ENCODE peak calls at places on chromosomes 2 and 18, in five cellular contexts. J is CD8-positive, alpha-beta T cell; E is fibroblast of lung; A is neuronal stem cell; Q is neural progenitor cell. W is an unnamed sample.

GRCh38 chr2:238595750-238596570 is 169.2 kb downstream of the ASB1 start:
- DNase-seq in Q (peak), E (no peak), A (no peak), J (no peak), W (no peak)

GRCh38 chr2:203591642-203592041 is 56.5 kb upstream of the RAPH1 start:
- DNase-seq in A (no peak), J (no peak), Q (no peak), E (peak), W (no peak)

GRCh38 chr2:127526940-127527804 is 883 bp upstream of the IWS1 start:
- DNase-seq in J (no peak), Q (peak), A (peak), E (no peak), W (peak)

GRCh38 chr2:160247295-160247694 is 47.2 kb upstream of the ITGB6 start:
- DNase-seq in A (no peak), E (peak), J (no peak), Q (no peak), W (no peak)

GRCh38 chr18:21315741-21316187 is 73.7 kb downstream of the GREB1L start:
- DNase-seq in J (no peak), Q (peak), E (peak), A (no peak), W (no peak)

GRCh38 chr2:126751477-126751876 is 95.5 kb downstream of the GYPC start:
- DNase-seq in J (no peak), A (no peak), Q (no peak), E (no peak), W (no peak)

GRCh38 chr2:71934320-71934593 is 213.4 kb downstream of the CYP26B1 start:
- DNase-seq in Q (no peak), A (no peak), E (no peak), J (peak), W (no peak)

GRCh38 chr2:63195310-63195709 is 144.7 kb downstream of the OTX1 start:
- DNase-seq in A (no peak), J (no peak), E (no peak), Q (no peak), W (no peak)

GRCh38 chr2:189147361-189147760 is 32.2 kb downstream of the COL5A2 start:
- DNase-seq in E (peak), Q (no peak), A (no peak), J (no peak), W (no peak)

GRCh38 chr2:18440141-18440605 is 120.3 kb downstream of the RDH14 start:
- DNase-seq in A (no peak), Q (no peak), E (peak), J (no peak), W (no peak)

GRCh38 chr18:48962857-48963554 is 12.2 kb upstream of the SMAD7 start:
- DNase-seq in Q (no peak), A (no peak), E (peak), J (no peak), W (no peak)
- H3K27ac ChIP-seq in Q (no peak), A (no peak), E (no peak), J (no peak), W (no peak)

DNA sequence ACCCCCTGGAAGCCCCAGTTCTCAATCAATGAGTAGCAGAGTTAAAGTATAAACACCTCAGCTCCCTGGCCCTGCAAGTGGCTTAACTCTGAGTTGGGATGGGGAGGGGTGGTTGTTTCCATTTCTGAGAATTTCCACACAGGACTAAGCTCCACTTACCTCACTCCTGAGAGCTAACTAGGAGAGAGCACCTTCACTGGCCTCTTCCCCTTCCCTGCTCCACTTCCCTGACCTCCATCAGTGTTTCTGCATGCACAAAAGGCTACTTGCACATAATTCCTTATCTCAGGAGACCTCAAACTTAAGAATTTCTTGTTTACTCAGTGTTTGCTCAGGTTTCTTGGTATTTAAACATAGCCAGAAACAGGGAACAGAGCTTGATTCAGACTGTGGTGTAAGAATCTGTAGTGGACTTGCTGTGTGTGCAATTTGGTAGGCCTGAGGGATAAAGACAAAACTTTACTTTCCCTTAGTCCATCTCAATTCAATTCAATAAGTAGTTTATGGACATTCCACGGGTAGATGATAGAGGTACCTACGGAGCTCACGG is 97.2 kb downstream of the PID1 start:
- DNase-seq in A (no peak), J (no peak), E (no peak), Q (no peak), W (no peak)
- H3K27ac ChIP-seq in A (no peak), J (no peak), E (no peak), Q (no peak), W (no peak)

GRCh38 chr2:37795938-37796337 is 124.5 kb upstream of the CDC42EP3 start:
- DNase-seq in J (no peak), E (peak), Q (no peak), A (no peak), W (no peak)
- H3K27ac ChIP-seq in J (no peak), E (no peak), Q (no peak), A (no peak), W (no peak)

DNA sequence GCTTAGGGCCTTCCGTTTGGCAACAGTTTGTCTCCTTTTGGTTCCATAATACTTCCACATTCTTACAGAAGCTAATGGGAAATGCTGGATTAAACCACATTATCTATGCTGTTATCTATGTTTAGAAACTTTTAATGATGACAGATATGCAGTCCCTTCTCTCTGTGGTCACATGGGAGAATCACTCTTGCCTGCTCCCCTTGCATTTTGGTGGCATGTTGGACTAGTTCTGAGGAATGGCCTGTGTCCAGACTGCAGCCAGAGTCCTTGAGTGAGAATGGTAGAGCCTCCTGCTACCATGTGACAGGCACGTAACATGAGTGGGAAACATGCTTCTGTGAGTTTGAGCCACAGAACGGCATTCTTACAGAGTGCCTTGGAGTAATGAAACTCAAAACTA is 19.2 kb downstream of the SPTBN1 start:
- DNase-seq in J (no peak), E (no peak), Q (no peak), A (no peak), W (no peak)
- H3K27ac ChIP-seq in J (no peak), E (no peak), Q (no peak), A (no peak), W (no peak)

W was measured in MM.1S.